ENCODE peak calls at places on chromosomes 2 and 18, in eight cellular contexts. One of them, this sample, is unnamed.

GRCh38 chr2:240432820-240433801 is 2.4 kb upstream of the GPC1 start:
- DNase-seq in K562: no peak
- DNase-seq in colonic mucosa: no peak
- DNase-seq in sigmoid colon: peak; percentile 66
- DNase-seq in stomach: peak; percentile 22
- DNase-seq in fibroblast of lung: no peak
- DNase-seq in ovary: peak; percentile 46
- DNase-seq in neural progenitor cell: no peak
- DNase-seq in this sample: peak; percentile 44

GRCh38 chr2:238761802-238762373 is 86.0 kb upstream of the TWIST2 start:
- DNase-seq in K562: no peak
- DNase-seq in colonic mucosa: no peak
- DNase-seq in sigmoid colon: no peak
- DNase-seq in stomach: no peak
- DNase-seq in fibroblast of lung: peak; percentile 42
- DNase-seq in ovary: no peak
- DNase-seq in neural progenitor cell: peak; percentile 73
- DNase-seq in this sample: no peak

GRCh38 chr2:120929829-120930228 is 194.2 kb downstream of the GLI2 start:
- DNase-seq in K562: no peak
- DNase-seq in colonic mucosa: no peak
- DNase-seq in sigmoid colon: no peak
- DNase-seq in stomach: no peak
- DNase-seq in fibroblast of lung: peak; percentile 75
- DNase-seq in ovary: no peak
- DNase-seq in neural progenitor cell: no peak
- DNase-seq in this sample: no peak

GRCh38 chr2:27353762-27354596 is 2.6 kb downstream of the GTF3C2 start:
- DNase-seq in K562: no peak
- DNase-seq in colonic mucosa: no peak
- DNase-seq in sigmoid colon: no peak
- DNase-seq in stomach: no peak
- DNase-seq in fibroblast of lung: peak; percentile 45
- DNase-seq in ovary: no peak
- DNase-seq in neural progenitor cell: no peak
- DNase-seq in this sample: no peak

GRCh38 chr18:57772387-57772799 is 30.7 kb downstream of the ATP8B1 start:
- DNase-seq in K562: no peak
- DNase-seq in colonic mucosa: peak; percentile 82
- DNase-seq in sigmoid colon: no peak
- DNase-seq in stomach: peak; percentile 79
- DNase-seq in fibroblast of lung: no peak
- DNase-seq in ovary: no peak
- DNase-seq in neural progenitor cell: no peak
- DNase-seq in this sample: peak; percentile 72

GRCh38 chr2:74051504-74051903 is 66.8 kb downstream of the TET3 start:
- DNase-seq in K562: no peak
- DNase-seq in colonic mucosa: no peak
- DNase-seq in sigmoid colon: no peak
- DNase-seq in stomach: no peak
- DNase-seq in fibroblast of lung: no peak
- DNase-seq in ovary: no peak
- DNase-seq in neural progenitor cell: no peak
- DNase-seq in this sample: no peak

GRCh38 chr2:66509326-66509811 is 74.4 kb downstream of the MEIS1 start:
- DNase-seq in K562: no peak
- DNase-seq in colonic mucosa: no peak
- DNase-seq in sigmoid colon: no peak
- DNase-seq in stomach: no peak
- DNase-seq in fibroblast of lung: peak; percentile 77
- DNase-seq in ovary: no peak
- DNase-seq in neural progenitor cell: no peak
- DNase-seq in this sample: no peak

GRCh38 chr18:73908323-73908722 is 239.3 kb downstream of the FBXO15 start:
- DNase-seq in K562: no peak
- DNase-seq in colonic mucosa: no peak
- DNase-seq in sigmoid colon: no peak
- DNase-seq in stomach: no peak
- DNase-seq in fibroblast of lung: peak; percentile 41
- DNase-seq in ovary: no peak
- DNase-seq in neural progenitor cell: peak; percentile 71
- DNase-seq in this sample: no peak

DNA sequence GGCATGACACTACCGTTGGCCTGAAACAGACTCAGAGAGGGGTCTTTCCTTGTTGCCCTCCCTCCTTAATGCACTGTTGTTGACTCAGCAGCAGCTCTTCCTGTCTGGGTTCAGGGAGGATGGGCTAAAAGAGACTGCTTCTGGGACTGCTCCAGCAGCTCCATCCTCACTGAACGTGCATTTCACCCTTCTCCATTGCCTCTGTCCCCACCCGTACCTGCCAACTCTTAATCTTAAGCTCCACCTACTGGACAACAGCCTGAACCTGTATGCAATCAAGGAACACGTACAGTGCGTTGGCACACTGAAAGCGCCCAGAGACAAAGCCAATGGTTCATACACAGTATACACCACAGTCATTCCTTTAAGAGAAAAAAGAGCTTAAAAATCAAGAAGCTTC is 230.8 kb upstream of the RAB6C start:
- DNase-seq in K562: no peak
- DNase-seq in colonic mucosa: no peak
- DNase-seq in sigmoid colon: no peak
- DNase-seq in stomach: no peak
- DNase-seq in fibroblast of lung: no peak
- DNase-seq in ovary: no peak
- DNase-seq in neural progenitor cell: peak; percentile 55
- DNase-seq in this sample: no peak
- TF ChIP-seq CTCF in K562: peak; percentile 37
- TF ChIP-seq CTCF in colonic mucosa: no peak
- TF ChIP-seq CTCF in sigmoid colon: no peak
- TF ChIP-seq CTCF in stomach: no peak
- TF ChIP-seq CTCF in fibroblast of lung: no peak
- TF ChIP-seq CTCF in ovary: no peak
- TF ChIP-seq CTCF in neural progenitor cell: peak; percentile 60
- TF ChIP-seq CTCF in this sample: no peak

GRCh38 chr2:133085646-133086045 is 415.6 kb upstream of the LYPD1 start:
- DNase-seq in K562: no peak
- DNase-seq in colonic mucosa: no peak
- DNase-seq in sigmoid colon: no peak
- DNase-seq in stomach: no peak
- DNase-seq in fibroblast of lung: no peak
- DNase-seq in ovary: no peak
- DNase-seq in neural progenitor cell: no peak
- DNase-seq in this sample: no peak
- H3K27me3 ChIP-seq in K562: no peaks in the 10 kb centered on the region
- H3K27me3 ChIP-seq in colonic mucosa: no peaks in the 10 kb centered on the region
- H3K27me3 ChIP-seq in sigmoid colon: no peaks in the 10 kb centered on the region
- H3K27me3 ChIP-seq in stomach: no peaks in the 10 kb centered on the region
- H3K27me3 ChIP-seq in fibroblast of lung: no peaks in the 10 kb centered on the region
- H3K27me3 ChIP-seq in ovary: no peaks in the 10 kb centered on the region
- H3K27me3 ChIP-seq in neural progenitor cell: no peaks in the 10 kb centered on the region
- H3K27me3 ChIP-seq in this sample: no peaks in the 10 kb centered on the region

DNA sequence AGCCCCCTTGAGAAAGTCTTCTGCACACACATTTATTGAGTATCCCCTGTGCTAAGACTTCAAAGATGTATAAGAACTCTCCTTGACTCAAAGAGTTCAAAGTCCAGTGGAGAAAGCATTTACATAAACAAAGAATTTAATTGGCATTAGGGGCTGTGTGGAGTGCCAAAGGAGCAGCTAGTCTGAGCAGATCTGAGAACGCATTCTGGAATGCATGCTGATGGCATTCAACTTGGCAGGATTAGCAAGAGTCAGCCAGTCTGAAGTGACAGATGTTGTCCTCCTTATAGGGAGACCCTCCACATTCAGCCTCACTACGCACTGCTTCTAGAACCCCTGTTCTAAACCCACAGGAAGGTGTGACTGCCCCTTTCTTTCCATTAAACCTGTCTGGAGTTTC is 191.5 kb downstream of the RAD51AP2 start:
- DNase-seq in K562: no peak
- DNase-seq in colonic mucosa: no peak
- DNase-seq in sigmoid colon: no peak
- DNase-seq in stomach: no peak
- DNase-seq in fibroblast of lung: peak; percentile 54
- DNase-seq in ovary: no peak
- DNase-seq in neural progenitor cell: no peak
- DNase-seq in this sample: no peak
- H3K27ac ChIP-seq in K562: no peak overlapping the region
- H3K27ac ChIP-seq in colonic mucosa: no peak overlapping the region
- H3K27ac ChIP-seq in sigmoid colon: no peak overlapping the region
- H3K27ac ChIP-seq in stomach: no peak overlapping the region
- H3K27ac ChIP-seq in fibroblast of lung: no peak overlapping the region
- H3K27ac ChIP-seq in ovary: no peak overlapping the region
- H3K27ac ChIP-seq in neural progenitor cell: no peak overlapping the region
- H3K27ac ChIP-seq in this sample: no peak overlapping the region

GRCh38 chr2:11290713-11291112 is 53.7 kb downstream of the ROCK2 start:
- DNase-seq in K562: no peak
- DNase-seq in colonic mucosa: no peak
- DNase-seq in sigmoid colon: no peak
- DNase-seq in stomach: no peak
- DNase-seq in fibroblast of lung: no peak
- DNase-seq in ovary: no peak
- DNase-seq in neural progenitor cell: no peak
- DNase-seq in this sample: no peak

GRCh38 chr2:11286749-11287148 is 57.7 kb downstream of the ROCK2 start:
- DNase-seq in K562: no peak
- DNase-seq in colonic mucosa: no peak
- DNase-seq in sigmoid colon: no peak
- DNase-seq in stomach: no peak
- DNase-seq in fibroblast of lung: peak; percentile 52
- DNase-seq in ovary: no peak
- DNase-seq in neural progenitor cell: no peak
- DNase-seq in this sample: no peak

GRCh38 chr2:11286323-11286722 is 58.1 kb downstream of the ROCK2 start:
- DNase-seq in K562: no peak
- DNase-seq in colonic mucosa: no peak
- DNase-seq in sigmoid colon: no peak
- DNase-seq in stomach: no peak
- DNase-seq in fibroblast of lung: no peak
- DNase-seq in ovary: no peak
- DNase-seq in neural progenitor cell: no peak
- DNase-seq in this sample: no peak

GRCh38 chr2:11290211-11290610 is 54.2 kb downstream of the ROCK2 start:
- DNase-seq in K562: no peak
- DNase-seq in colonic mucosa: no peak
- DNase-seq in sigmoid colon: no peak
- DNase-seq in stomach: no peak
- DNase-seq in fibroblast of lung: no peak
- DNase-seq in ovary: no peak
- DNase-seq in neural progenitor cell: no peak
- DNase-seq in this sample: no peak

DNA sequence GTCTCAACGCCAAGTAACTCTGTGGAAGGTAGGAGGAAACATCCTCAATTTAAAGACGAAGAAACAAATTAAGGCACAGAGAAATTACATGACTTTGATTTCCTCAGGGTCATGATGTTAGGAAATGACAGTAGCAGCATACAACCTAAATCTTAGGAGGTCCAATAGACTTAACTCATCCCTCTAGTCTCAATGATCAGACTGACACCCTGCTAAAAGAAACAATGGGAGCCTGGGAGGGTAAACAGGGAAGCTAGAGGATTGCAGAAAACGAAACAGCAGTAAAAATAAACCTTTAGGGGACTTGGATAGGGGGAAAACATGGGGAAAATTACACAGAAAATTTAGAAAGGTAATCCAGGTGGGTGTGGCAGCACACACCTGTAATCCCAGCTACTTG is 56.0 kb downstream of the ROCK2 start:
- DNase-seq in K562: no peak
- DNase-seq in colonic mucosa: no peak
- DNase-seq in sigmoid colon: no peak
- DNase-seq in stomach: no peak
- DNase-seq in fibroblast of lung: no peak
- DNase-seq in ovary: no peak
- DNase-seq in neural progenitor cell: peak; percentile 34
- DNase-seq in this sample: no peak
- TF ChIP-seq CTCF in K562: no peak
- TF ChIP-seq CTCF in colonic mucosa: no peak
- TF ChIP-seq CTCF in sigmoid colon: no peak
- TF ChIP-seq CTCF in stomach: no peak
- TF ChIP-seq CTCF in fibroblast of lung: no peak
- TF ChIP-seq CTCF in ovary: no peak
- TF ChIP-seq CTCF in neural progenitor cell: no peak
- TF ChIP-seq CTCF in this sample: no peak

This sample was measured in right lobe of liver.